ENCODE peak calls at places on chromosome 16, in nine cellular contexts. U, K, V, F, N, T, Q, W and I are unnamed samples.

GRCh38 chr16:29678691-29679267 is at the start of gene QPRT:
- DNase-seq in V (no peak), T (no peak), U (peak; percentile 88), W (no peak), Q (no peak), K (no peak), N (peak; percentile 90), F (peak; percentile 67), I (no peak)

GRCh38 chr16:66650707-66651473 is 45.7 kb downstream of the CMTM4 start:
- DNase-seq in T (peak; percentile 90), K (peak; percentile 78), U (peak; percentile 37), F (peak; percentile 79), W (peak; percentile 79), V (peak; percentile 74), Q (peak; percentile 87), N (peak; percentile 90), I (no peak)

GRCh38 chr16:17058471-17058870 is 412.3 kb downstream of the XYLT1 start:
- DNase-seq in U (no peak), K (no peak), W (no peak), N (no peak), T (no peak), Q (no peak), F (no peak), V (no peak), I (no peak)

GRCh38 chr16:84117482-84117843 is 721 bp upstream of the MBTPS1 start:
- DNase-seq in F (no peak), K (no peak), Q (no peak), W (peak; percentile 20), N (no peak), V (no peak), U (no peak), T (peak; percentile 70), I (no peak)

GRCh38 chr16:64351116-64351515 is 770.7 kb downstream of the CDH11 start:
- DNase-seq in V (no peak), K (no peak), N (no peak), Q (no peak), U (no peak), W (no peak), T (no peak), F (no peak), I (no peak)

GRCh38 chr16:64590516-64590915 is 531.3 kb downstream of the CDH11 start:
- DNase-seq in K (no peak), F (no peak), V (no peak), T (no peak), N (no peak), W (no peak), U (no peak), Q (no peak), I (peak; percentile 62)

GRCh38 chr16:278863-279366 is 1.5 kb upstream of the ARHGDIG start:
- DNase-seq in T (peak; percentile 81), N (peak; percentile 79), Q (no peak), F (no peak), W (peak; percentile 23), V (no peak), U (peak; percentile 39), K (peak; percentile 87), I (peak; percentile 55)

GRCh38 chr16:89972244-89973234 is 24.0 kb downstream of the DEF8 start:
- DNase-seq in W (peak; percentile 93), K (peak; percentile 94), N (peak; percentile 96), Q (peak; percentile 92), T (peak; percentile 94), F (peak; percentile 95), U (peak; percentile 94), V (peak; percentile 77), I (peak; percentile 37)

GRCh38 chr16:25411376-25412081 is 153.9 kb upstream of the ZKSCAN2 start:
- DNase-seq in K (no peak), V (no peak), U (no peak), N (peak; percentile 18), F (no peak), T (no peak), W (no peak), Q (no peak), I (no peak)

GRCh38 chr16:71441348-71441781 is 489 bp downstream of the TLE7 start:
- DNase-seq in U (no peak), T (no peak), K (no peak), N (no peak), F (no peak), V (no peak), W (no peak), Q (no peak), I (no peak)

GRCh38 chr16:53507464-53508180 is 4.6 kb upstream of the AKTIP start:
- DNase-seq in V (no peak), F (no peak), N (peak; percentile 68), W (no peak), U (no peak), T (no peak), K (no peak), Q (no peak), I (no peak)

GRCh38 chr16:2095315-2095853 is 40.3 kb downstream of the PKD1 start:
- DNase-seq in N (no peak), F (no peak), Q (no peak), W (no peak), T (no peak), K (no peak), U (no peak), V (no peak), I (no peak)

GRCh38 chr16:74455213-74455612 is 33.9 kb upstream of the CLEC18B start:
- DNase-seq in W (no peak), Q (no peak), U (no peak), K (no peak), V (no peak), F (no peak), N (no peak), T (no peak), I (peak; percentile 49)

DNA sequence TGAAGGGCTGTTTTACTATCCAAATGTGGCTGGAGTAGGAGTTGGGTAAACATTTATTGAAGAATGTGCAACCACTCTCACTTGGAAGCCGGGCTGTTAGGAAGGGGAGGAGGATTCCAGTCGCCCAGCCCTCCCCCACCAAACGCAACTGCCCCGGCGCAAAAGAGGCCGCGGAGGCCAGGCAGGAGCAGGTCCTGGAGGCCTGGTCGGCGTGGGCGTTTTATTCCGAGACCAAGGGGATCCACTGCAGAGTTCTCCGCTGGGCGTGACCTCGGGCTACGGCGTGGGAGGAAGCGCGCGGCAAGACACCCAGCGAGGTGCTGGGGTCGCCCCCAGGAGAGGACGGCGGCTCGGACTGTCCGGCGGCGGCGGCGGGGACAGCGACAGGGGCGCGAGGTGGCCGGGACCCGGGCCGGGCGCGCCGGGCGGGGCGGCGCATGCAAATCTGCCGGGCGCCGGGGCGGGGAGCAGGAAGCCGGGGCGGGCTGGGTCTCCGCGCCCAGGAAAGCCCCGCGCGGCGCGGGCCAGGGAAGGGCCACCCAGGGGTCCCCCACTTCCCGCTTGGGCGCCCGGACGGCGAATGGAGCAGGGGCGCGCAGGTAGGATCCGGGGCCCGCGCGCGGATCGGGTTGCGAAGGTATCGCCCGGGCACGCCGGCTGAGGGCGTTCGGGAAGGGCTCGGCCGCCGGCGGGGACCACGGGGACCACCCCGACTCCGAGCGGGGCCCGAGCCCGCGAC is at the start of gene IL4R:
- DNase-seq in V (no peak), K (peak; percentile 77), Q (peak; percentile 84), F (peak; percentile 61), T (peak; percentile 74), N (peak; percentile 76), U (peak; percentile 77), W (peak; percentile 56), I (no peak)
- H3K27ac ChIP-seq in V (peak within 1 kb of the TSS; percentile 78), K (peak within 1 kb of the TSS; percentile 100), Q (peak within 1 kb of the TSS; percentile 95), F (peak within 1 kb of the TSS; percentile 63), T (peak within 1 kb of the TSS; percentile 94), N (peak within 1 kb of the TSS; percentile 63), U (peak within 1 kb of the TSS; percentile 98), W (peak within 1 kb of the TSS; percentile 94), I (peak within 1 kb of the TSS; percentile 99)

GRCh38 chr16:69410285-69410990 is 14.0 kb upstream of the CYB5B start:
- DNase-seq in N (no peak), T (no peak), W (no peak), K (no peak), U (no peak), F (no peak), Q (peak; percentile 9), V (no peak), I (no peak)
- H3K27ac ChIP-seq in N (no peak overlapping the region), T (no peak overlapping the region), W (no peak overlapping the region), K (no peak overlapping the region), U (peak overlapping the region; percentile 81), F (no peak overlapping the region), Q (peak overlapping the region; percentile 35), V (peak overlapping the region; percentile 52), I (peak overlapping the region; percentile 37)

GRCh38 chr16:10566613-10567012 is 13.8 kb downstream of the EMP2 start:
- DNase-seq in U (no peak), W (no peak), F (no peak), T (no peak), Q (no peak), V (no peak), K (no peak), N (no peak), I (no peak)

GRCh38 chr16:10562361-10562899 is 18.0 kb downstream of the EMP2 start:
- DNase-seq in U (no peak), T (no peak), W (no peak), K (no peak), Q (no peak), V (no peak), F (no peak), N (no peak), I (no peak)

GRCh38 chr16:10565167-10565566 is 15.2 kb downstream of the EMP2 start:
- DNase-seq in N (no peak), V (no peak), U (no peak), K (no peak), Q (no peak), T (no peak), F (no peak), W (no peak), I (no peak)

GRCh38 chr16:10561425-10561824 is 19.0 kb downstream of the EMP2 start:
- DNase-seq in Q (no peak), V (no peak), T (no peak), F (no peak), K (no peak), N (no peak), W (no peak), U (no peak), I (no peak)

DNA sequence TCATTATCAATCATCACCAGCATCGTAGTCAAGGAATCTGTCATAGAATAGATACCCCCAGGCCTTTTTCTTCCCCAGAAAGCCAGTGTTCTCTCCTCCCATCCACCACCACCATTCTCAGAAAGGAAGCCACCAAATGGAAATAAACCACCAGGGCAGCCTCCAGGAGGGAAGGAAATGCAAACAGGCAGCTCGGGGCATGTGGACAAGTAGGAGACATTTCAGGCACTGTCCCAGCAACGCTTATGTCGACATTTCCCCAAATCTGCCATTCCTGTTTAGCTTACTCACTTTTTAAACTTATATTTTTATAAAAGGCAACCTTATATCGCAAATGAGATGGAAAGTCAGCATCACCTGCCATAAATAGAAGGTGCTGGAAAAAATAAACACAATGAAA is 15.8 kb downstream of the EMP2 start:
- DNase-seq in T (no peak), U (no peak), F (no peak), N (no peak), Q (no peak), W (no peak), K (no peak), V (no peak), I (no peak)
- H3K27ac ChIP-seq in T (no peak overlapping the region), U (no peak overlapping the region), F (no peak overlapping the region), N (no peak overlapping the region), Q (no peak overlapping the region), W (no peak overlapping the region), K (peak overlapping the region; percentile 40), V (no peak overlapping the region), I (no peak overlapping the region)

DNA sequence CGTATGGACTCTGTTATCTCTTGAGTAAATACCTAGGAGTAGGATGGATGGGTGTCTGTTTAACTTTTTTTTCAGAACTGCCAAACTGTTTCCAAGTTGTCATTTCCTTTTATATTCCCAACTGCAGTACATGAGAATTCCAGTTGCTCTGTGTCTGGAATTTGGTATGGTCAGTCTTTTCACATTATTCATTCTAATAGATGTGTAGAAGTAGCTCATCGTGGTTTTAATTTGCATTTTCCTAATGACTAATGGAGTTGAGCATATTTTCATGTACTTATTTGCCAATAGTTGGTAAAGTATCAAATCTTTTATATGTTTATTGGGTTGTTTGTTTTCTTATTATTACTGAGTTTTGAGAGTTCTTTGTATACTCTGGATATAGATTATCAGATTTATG is 27.0 kb downstream of the MRTFB start:
- DNase-seq in W (no peak), Q (no peak), T (no peak), N (no peak), V (no peak), K (no peak), F (no peak), U (no peak), I (no peak)
- H3K27ac ChIP-seq in W (no peak overlapping the region), Q (peak overlapping the region; percentile 72), T (no peak overlapping the region), N (peak overlapping the region; percentile 61), V (no peak overlapping the region), K (peak overlapping the region; percentile 78), F (no peak overlapping the region), U (peak overlapping the region; percentile 92), I (peak overlapping the region; percentile 54)